ENCODE peak calls at places on chromosome 4, in eight cellular contexts. One of them, this sample, is unnamed.

GRCh38 chr4:75718529-75718928 is 5.8 kb upstream of the USO1 start:
- DNase-seq in choroid plexus epithelial cell: peak
- DNase-seq in cardiac muscle cell: no peak
- DNase-seq in dorsolateral prefrontal cortex: no peak
- DNase-seq in activated naive CD4-positive, alpha-beta T cell treated with anti-CD3 and anti-CD28 coated beads, Interleukin-2, amount 50 U/mL, for 16 hours: no peak
- DNase-seq in kidney glomerular epithelial cell: peak
- DNase-seq in fibroblast of lung: no peak
- DNase-seq in H54: no peak
- DNase-seq in this sample: no peak

GRCh38 chr4:20684852-20685763 is 15.2 kb upstream of the PACRGL start:
- DNase-seq in cardiac muscle cell: peak
- DNase-seq in activated naive CD4-positive, alpha-beta T cell treated with anti-CD3 and anti-CD28 coated beads, Interleukin-2, amount 50 U/mL, for 16 hours: no peak
- DNase-seq in dorsolateral prefrontal cortex: no peak
- DNase-seq in kidney glomerular epithelial cell: peak
- DNase-seq in choroid plexus epithelial cell: peak
- DNase-seq in H54: no peak
- DNase-seq in fibroblast of lung: peak
- DNase-seq in this sample: peak

GRCh38 chr4:52091811-52092210 is 40.7 kb downstream of the SPATA18 start:
- DNase-seq in dorsolateral prefrontal cortex: no peak
- DNase-seq in H54: no peak
- DNase-seq in fibroblast of lung: peak
- DNase-seq in cardiac muscle cell: no peak
- DNase-seq in kidney glomerular epithelial cell: no peak
- DNase-seq in choroid plexus epithelial cell: peak
- DNase-seq in activated naive CD4-positive, alpha-beta T cell treated with anti-CD3 and anti-CD28 coated beads, Interleukin-2, amount 50 U/mL, for 16 hours: no peak
- DNase-seq in this sample: no peak

GRCh38 chr4:41318839-41319530 is 62.3 kb downstream of the UCHL1 start:
- DNase-seq in cardiac muscle cell: no peak
- DNase-seq in fibroblast of lung: no peak
- DNase-seq in choroid plexus epithelial cell: peak
- DNase-seq in dorsolateral prefrontal cortex: no peak
- DNase-seq in activated naive CD4-positive, alpha-beta T cell treated with anti-CD3 and anti-CD28 coated beads, Interleukin-2, amount 50 U/mL, for 16 hours: no peak
- DNase-seq in H54: no peak
- DNase-seq in kidney glomerular epithelial cell: no peak
- DNase-seq in this sample: no peak

GRCh38 chr4:98026362-98026761 is 116.9 kb downstream of the STPG2 start:
- DNase-seq in fibroblast of lung: no peak
- DNase-seq in cardiac muscle cell: no peak
- DNase-seq in kidney glomerular epithelial cell: no peak
- DNase-seq in H54: no peak
- DNase-seq in activated naive CD4-positive, alpha-beta T cell treated with anti-CD3 and anti-CD28 coated beads, Interleukin-2, amount 50 U/mL, for 16 hours: no peak
- DNase-seq in dorsolateral prefrontal cortex: no peak
- DNase-seq in choroid plexus epithelial cell: no peak
- DNase-seq in this sample: no peak

GRCh38 chr4:11011249-11011648 is 326.7 kb upstream of the CLNK start:
- DNase-seq in dorsolateral prefrontal cortex: no peak
- DNase-seq in activated naive CD4-positive, alpha-beta T cell treated with anti-CD3 and anti-CD28 coated beads, Interleukin-2, amount 50 U/mL, for 16 hours: no peak
- DNase-seq in fibroblast of lung: no peak
- DNase-seq in choroid plexus epithelial cell: no peak
- DNase-seq in kidney glomerular epithelial cell: no peak
- DNase-seq in H54: no peak
- DNase-seq in cardiac muscle cell: no peak
- DNase-seq in this sample: no peak

GRCh38 chr4:159540501-159540900 is 437.6 kb downstream of the RAPGEF2 start:
- DNase-seq in fibroblast of lung: no peak
- DNase-seq in activated naive CD4-positive, alpha-beta T cell treated with anti-CD3 and anti-CD28 coated beads, Interleukin-2, amount 50 U/mL, for 16 hours: no peak
- DNase-seq in cardiac muscle cell: no peak
- DNase-seq in H54: no peak
- DNase-seq in choroid plexus epithelial cell: no peak
- DNase-seq in kidney glomerular epithelial cell: no peak
- DNase-seq in dorsolateral prefrontal cortex: no peak
- DNase-seq in this sample: no peak

GRCh38 chr4:24675723-24676122 is 91.4 kb upstream of the DHX15 start:
- DNase-seq in dorsolateral prefrontal cortex: no peak
- DNase-seq in activated naive CD4-positive, alpha-beta T cell treated with anti-CD3 and anti-CD28 coated beads, Interleukin-2, amount 50 U/mL, for 16 hours: no peak
- DNase-seq in choroid plexus epithelial cell: no peak
- DNase-seq in cardiac muscle cell: no peak
- DNase-seq in fibroblast of lung: no peak
- DNase-seq in kidney glomerular epithelial cell: no peak
- DNase-seq in H54: no peak
- DNase-seq in this sample: no peak

GRCh38 chr4:170497105-170497504 is 407.3 kb upstream of the AADAT start:
- DNase-seq in choroid plexus epithelial cell: peak
- DNase-seq in activated naive CD4-positive, alpha-beta T cell treated with anti-CD3 and anti-CD28 coated beads, Interleukin-2, amount 50 U/mL, for 16 hours: no peak
- DNase-seq in H54: no peak
- DNase-seq in kidney glomerular epithelial cell: no peak
- DNase-seq in cardiac muscle cell: no peak
- DNase-seq in fibroblast of lung: no peak
- DNase-seq in dorsolateral prefrontal cortex: no peak
- DNase-seq in this sample: peak

GRCh38 chr4:176569301-176569700 is 223.4 kb downstream of the VEGFC start:
- DNase-seq in dorsolateral prefrontal cortex: no peak
- DNase-seq in choroid plexus epithelial cell: peak
- DNase-seq in H54: no peak
- DNase-seq in cardiac muscle cell: no peak
- DNase-seq in kidney glomerular epithelial cell: no peak
- DNase-seq in activated naive CD4-positive, alpha-beta T cell treated with anti-CD3 and anti-CD28 coated beads, Interleukin-2, amount 50 U/mL, for 16 hours: no peak
- DNase-seq in fibroblast of lung: peak
- DNase-seq in this sample: no peak

GRCh38 chr4:43843501-43843900 is 605.1 kb downstream of the KCTD8 start:
- DNase-seq in kidney glomerular epithelial cell: peak
- DNase-seq in fibroblast of lung: no peak
- DNase-seq in choroid plexus epithelial cell: peak
- DNase-seq in activated naive CD4-positive, alpha-beta T cell treated with anti-CD3 and anti-CD28 coated beads, Interleukin-2, amount 50 U/mL, for 16 hours: no peak
- DNase-seq in cardiac muscle cell: no peak
- DNase-seq in H54: no peak
- DNase-seq in dorsolateral prefrontal cortex: no peak
- DNase-seq in this sample: no peak

GRCh38 chr4:39464886-39465501 is 6.1 kb downstream of the LIAS start:
- DNase-seq in fibroblast of lung: peak
- DNase-seq in choroid plexus epithelial cell: peak
- DNase-seq in dorsolateral prefrontal cortex: no peak
- DNase-seq in activated naive CD4-positive, alpha-beta T cell treated with anti-CD3 and anti-CD28 coated beads, Interleukin-2, amount 50 U/mL, for 16 hours: no peak
- DNase-seq in H54: peak
- DNase-seq in cardiac muscle cell: peak
- DNase-seq in kidney glomerular epithelial cell: peak
- DNase-seq in this sample: no peak

GRCh38 chr4:117874241-117874640 is 160.0 kb upstream of the NDST3 start:
- DNase-seq in cardiac muscle cell: no peak
- DNase-seq in activated naive CD4-positive, alpha-beta T cell treated with anti-CD3 and anti-CD28 coated beads, Interleukin-2, amount 50 U/mL, for 16 hours: no peak
- DNase-seq in H54: no peak
- DNase-seq in fibroblast of lung: no peak
- DNase-seq in dorsolateral prefrontal cortex: no peak
- DNase-seq in kidney glomerular epithelial cell: no peak
- DNase-seq in choroid plexus epithelial cell: no peak
- DNase-seq in this sample: no peak

GRCh38 chr4:168716411-168717129 is 219.7 kb downstream of the PALLD start:
- DNase-seq in dorsolateral prefrontal cortex: no peak
- DNase-seq in cardiac muscle cell: peak
- DNase-seq in activated naive CD4-positive, alpha-beta T cell treated with anti-CD3 and anti-CD28 coated beads, Interleukin-2, amount 50 U/mL, for 16 hours: no peak
- DNase-seq in choroid plexus epithelial cell: peak
- DNase-seq in kidney glomerular epithelial cell: no peak
- DNase-seq in H54: no peak
- DNase-seq in fibroblast of lung: no peak
- DNase-seq in this sample: no peak

GRCh38 chr4:54543088-54543795 is 114.5 kb upstream of the KIT start:
- DNase-seq in cardiac muscle cell: peak
- DNase-seq in kidney glomerular epithelial cell: no peak
- DNase-seq in H54: peak
- DNase-seq in choroid plexus epithelial cell: peak
- DNase-seq in dorsolateral prefrontal cortex: no peak
- DNase-seq in activated naive CD4-positive, alpha-beta T cell treated with anti-CD3 and anti-CD28 coated beads, Interleukin-2, amount 50 U/mL, for 16 hours: no peak
- DNase-seq in fibroblast of lung: no peak
- DNase-seq in this sample: no peak

GRCh38 chr4:35918491-35918977 is 325.8 kb downstream of the ARAP2 start:
- DNase-seq in activated naive CD4-positive, alpha-beta T cell treated with anti-CD3 and anti-CD28 coated beads, Interleukin-2, amount 50 U/mL, for 16 hours: no peak
- DNase-seq in dorsolateral prefrontal cortex: no peak
- DNase-seq in fibroblast of lung: no peak
- DNase-seq in kidney glomerular epithelial cell: no peak
- DNase-seq in H54: no peak
- DNase-seq in choroid plexus epithelial cell: no peak
- DNase-seq in cardiac muscle cell: no peak
- DNase-seq in this sample: no peak

GRCh38 chr4:148058160-148058859 is 326.4 kb downstream of the ARHGAP10 start:
- DNase-seq in activated naive CD4-positive, alpha-beta T cell treated with anti-CD3 and anti-CD28 coated beads, Interleukin-2, amount 50 U/mL, for 16 hours: no peak
- DNase-seq in cardiac muscle cell: no peak
- DNase-seq in choroid plexus epithelial cell: no peak
- DNase-seq in fibroblast of lung: no peak
- DNase-seq in H54: no peak
- DNase-seq in dorsolateral prefrontal cortex: no peak
- DNase-seq in kidney glomerular epithelial cell: no peak
- DNase-seq in this sample: no peak

GRCh38 chr4:47315346-47315745 is 148.2 kb downstream of the COMMD8 start:
- DNase-seq in H54: no peak
- DNase-seq in choroid plexus epithelial cell: peak
- DNase-seq in activated naive CD4-positive, alpha-beta T cell treated with anti-CD3 and anti-CD28 coated beads, Interleukin-2, amount 50 U/mL, for 16 hours: no peak
- DNase-seq in kidney glomerular epithelial cell: no peak
- DNase-seq in dorsolateral prefrontal cortex: no peak
- DNase-seq in fibroblast of lung: peak
- DNase-seq in cardiac muscle cell: peak
- DNase-seq in this sample: no peak

GRCh38 chr4:158817562-158818370 is 48.9 kb downstream of the FNIP2 start:
- DNase-seq in fibroblast of lung: no peak
- DNase-seq in kidney glomerular epithelial cell: no peak
- DNase-seq in H54: no peak
- DNase-seq in dorsolateral prefrontal cortex: no peak
- DNase-seq in choroid plexus epithelial cell: peak
- DNase-seq in cardiac muscle cell: no peak
- DNase-seq in activated naive CD4-positive, alpha-beta T cell treated with anti-CD3 and anti-CD28 coated beads, Interleukin-2, amount 50 U/mL, for 16 hours: no peak
- DNase-seq in this sample: no peak

GRCh38 chr4:73816814-73817213 is 19.7 kb upstream of the CXCL6 start:
- DNase-seq in kidney glomerular epithelial cell: peak
- DNase-seq in fibroblast of lung: peak
- DNase-seq in activated naive CD4-positive, alpha-beta T cell treated with anti-CD3 and anti-CD28 coated beads, Interleukin-2, amount 50 U/mL, for 16 hours: no peak
- DNase-seq in choroid plexus epithelial cell: peak
- DNase-seq in cardiac muscle cell: peak
- DNase-seq in dorsolateral prefrontal cortex: no peak
- DNase-seq in H54: no peak
- DNase-seq in this sample: no peak

This sample was measured in NCI-H2081 treated with DMSO at 0.1 percent for 48 hours.